ENCODE peak calls at places on chromosome 2, in seven cellular contexts. B, C, H, G, N, F and S are unnamed samples.

GRCh38 chr2:232668805-232669444 is 28.2 kb upstream of the GIGYF2 start:
- DNase-seq in B (peak; percentile 51), C (no peak), H (no peak), G (peak; percentile 24), N (peak; percentile 29), F (no peak), S (peak; percentile 39)

GRCh38 chr2:223197046-223197445 is 145.1 kb downstream of the KCNE4 start:
- DNase-seq in B (no peak), C (no peak), H (no peak), G (no peak), N (no peak), F (no peak), S (peak; percentile 13)

GRCh38 chr2:188032306-188032705 is 259.4 kb upstream of the GULP1 start:
- DNase-seq in B (no peak), C (no peak), H (no peak), G (no peak), N (no peak), F (no peak), S (no peak)

GRCh38 chr2:189255711-189256110 is 76.2 kb upstream of the COL5A2 start:
- DNase-seq in B (no peak), C (no peak), H (no peak), G (no peak), N (no peak), F (no peak), S (no peak)

GRCh38 chr2:75952173-75952572 is 241.5 kb upstream of the GCFC2 start:
- DNase-seq in B (no peak), C (no peak), H (no peak), G (no peak), N (no peak), F (no peak), S (no peak)

GRCh38 chr2:99890616-99891259 is 251.7 kb downstream of the AFF3 start:
- DNase-seq in B (no peak), C (no peak), H (no peak), G (no peak), N (no peak), F (no peak), S (no peak)

GRCh38 chr2:242034996-242035814 is 165.7 kb downstream of the RTP5 start:
- DNase-seq in B (no peak), C (no peak), H (no peak), G (no peak), N (no peak), F (no peak), S (no peak)

GRCh38 chr2:23976883-23977282 is 33.0 kb upstream of the MFSD2B start:
- DNase-seq in B (no peak), C (no peak), H (no peak), G (no peak), N (no peak), F (no peak), S (no peak)

GRCh38 chr2:9752441-9753275 is 90.6 kb upstream of the TAF1B start:
- DNase-seq in B (no peak), C (peak; percentile 93), H (peak; percentile 32), G (peak; percentile 51), N (no peak), F (no peak), S (peak; percentile 53)

GRCh38 chr2:95115418-95115817 is 6.2 kb downstream of the MRPS5 start:
- DNase-seq in B (peak; percentile 74), C (peak; percentile 68), H (peak; percentile 21), G (peak; percentile 62), N (peak; percentile 62), F (no peak), S (peak; percentile 61)
- TF ChIP-seq CTCF in B (peak; percentile 76), C (peak; percentile 80), H (peak; percentile 89), G (peak; percentile 89), N (peak; percentile 88), F (peak; percentile 57), S (peak; percentile 85)

GRCh38 chr2:237935740-237936452 is 30.9 kb upstream of the UBE2F start:
- DNase-seq in B (no peak), C (no peak), H (no peak), G (no peak), N (no peak), F (no peak), S (no peak)
- H3K4me3 ChIP-seq in B (no peak overlapping the region), C (no peak overlapping the region), H (no peak overlapping the region), G (no peak overlapping the region), N (no peak overlapping the region), F (no peak overlapping the region), S (no peak overlapping the region)

DNA sequence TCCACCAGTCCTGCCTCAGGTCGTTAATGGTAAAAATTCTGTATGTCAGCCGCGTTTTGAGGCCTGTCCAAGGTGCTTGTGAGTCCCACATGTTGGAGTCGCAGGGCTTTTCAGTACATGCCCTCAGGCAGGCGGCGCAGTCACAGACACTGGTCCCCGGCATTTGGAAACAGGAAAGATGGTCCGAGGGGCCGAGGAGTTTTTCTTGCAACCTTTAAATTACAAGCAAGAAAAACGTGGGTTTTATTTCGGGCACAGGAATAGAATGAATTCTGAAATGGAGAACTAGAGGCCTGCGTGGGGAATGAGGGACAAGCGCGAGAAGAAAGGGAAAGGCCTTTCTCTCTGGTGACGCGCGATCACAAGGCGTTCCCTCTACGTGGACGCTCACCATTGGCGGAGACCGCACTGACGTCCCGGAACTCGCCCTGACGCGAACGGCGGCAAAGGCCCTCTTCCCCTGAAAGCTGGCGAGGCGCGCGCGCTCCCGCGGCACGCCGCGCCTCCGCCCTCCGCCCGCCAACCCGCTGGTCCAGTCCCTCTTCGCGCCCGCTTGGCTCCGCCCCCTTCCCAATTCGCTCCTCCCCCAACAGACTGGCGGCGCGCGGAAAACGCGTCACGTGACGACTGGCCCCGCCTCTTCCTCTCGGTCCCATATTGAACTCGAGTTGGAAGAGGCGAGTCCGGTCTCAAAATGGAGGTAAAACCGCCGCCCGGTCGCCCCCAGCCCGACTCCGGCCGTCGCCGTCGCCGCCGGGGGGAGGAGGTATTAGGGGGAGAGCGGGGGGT is at the start of gene HNRNPA3:
- DNase-seq in B (peak; percentile 99), C (peak; percentile 94), H (peak; percentile 97), G (peak; percentile 99), N (peak; percentile 99), F (peak; percentile 100), S (peak; percentile 99)
- TF ChIP-seq CTCF in B (peak; percentile 41), C (peak; percentile 19), H (peak; percentile 26), G (peak; percentile 31), N (peak; percentile 28), F (no peak), S (peak; percentile 39)

GRCh38 chr2:77519888-77520506 is 2.2 kb downstream of the LRRTM4 start:
- DNase-seq in B (no peak), C (no peak), H (no peak), G (no peak), N (no peak), F (no peak), S (no peak)
- H3K4me3 ChIP-seq in B (no peak overlapping the region), C (no peak overlapping the region), H (no peak overlapping the region), G (no peak overlapping the region), N (no peak overlapping the region), F (no peak overlapping the region), S (no peak overlapping the region)

GRCh38 chr2:65708129-65708528 is 275.7 kb upstream of the SPRED2 start:
- DNase-seq in B (no peak), C (no peak), H (no peak), G (peak; percentile 8), N (no peak), F (no peak), S (peak; percentile 18)

GRCh38 chr2:65710356-65710755 is 278.0 kb upstream of the SPRED2 start:
- DNase-seq in B (no peak), C (no peak), H (no peak), G (no peak), N (no peak), F (no peak), S (no peak)

GRCh38 chr2:65706376-65706775 is 274.0 kb upstream of the SPRED2 start:
- DNase-seq in B (no peak), C (no peak), H (no peak), G (no peak), N (no peak), F (no peak), S (no peak)

GRCh38 chr2:65711863-65712262 is 279.5 kb upstream of the SPRED2 start:
- DNase-seq in B (no peak), C (no peak), H (no peak), G (no peak), N (no peak), F (no peak), S (no peak)

DNA sequence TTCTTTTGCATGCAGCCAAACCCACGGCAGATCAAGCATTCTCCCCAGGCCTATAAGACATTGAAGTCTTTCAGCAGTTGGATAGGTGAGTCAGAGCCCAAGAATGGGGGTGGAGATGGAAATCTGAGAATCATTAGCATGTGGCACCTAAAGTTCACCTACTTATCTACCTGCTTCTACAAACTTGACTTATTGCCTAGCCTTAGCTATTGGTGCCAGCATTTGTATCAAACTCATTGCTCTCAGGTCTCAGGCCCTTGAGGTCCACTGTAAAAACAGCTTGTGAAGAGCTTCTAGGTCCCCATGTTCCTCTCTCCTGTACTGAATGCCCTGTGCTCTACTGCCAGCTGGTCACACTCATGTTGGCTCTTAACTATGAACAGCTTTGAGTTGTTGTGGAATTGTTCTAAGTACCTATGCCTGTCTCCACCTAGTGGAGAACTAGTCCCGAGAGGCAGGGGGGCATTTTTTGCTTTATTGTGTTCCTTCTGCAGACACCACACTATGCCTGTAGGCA is 278.4 kb upstream of the SPRED2 start:
- DNase-seq in B (peak; percentile 36), C (peak; percentile 19), H (no peak), G (no peak), N (peak; percentile 64), F (no peak), S (peak; percentile 3)
- TF ChIP-seq CTCF in B (peak; percentile 48), C (peak; percentile 26), H (peak; percentile 52), G (peak; percentile 47), N (peak; percentile 69), F (no peak), S (peak; percentile 28)

DNA sequence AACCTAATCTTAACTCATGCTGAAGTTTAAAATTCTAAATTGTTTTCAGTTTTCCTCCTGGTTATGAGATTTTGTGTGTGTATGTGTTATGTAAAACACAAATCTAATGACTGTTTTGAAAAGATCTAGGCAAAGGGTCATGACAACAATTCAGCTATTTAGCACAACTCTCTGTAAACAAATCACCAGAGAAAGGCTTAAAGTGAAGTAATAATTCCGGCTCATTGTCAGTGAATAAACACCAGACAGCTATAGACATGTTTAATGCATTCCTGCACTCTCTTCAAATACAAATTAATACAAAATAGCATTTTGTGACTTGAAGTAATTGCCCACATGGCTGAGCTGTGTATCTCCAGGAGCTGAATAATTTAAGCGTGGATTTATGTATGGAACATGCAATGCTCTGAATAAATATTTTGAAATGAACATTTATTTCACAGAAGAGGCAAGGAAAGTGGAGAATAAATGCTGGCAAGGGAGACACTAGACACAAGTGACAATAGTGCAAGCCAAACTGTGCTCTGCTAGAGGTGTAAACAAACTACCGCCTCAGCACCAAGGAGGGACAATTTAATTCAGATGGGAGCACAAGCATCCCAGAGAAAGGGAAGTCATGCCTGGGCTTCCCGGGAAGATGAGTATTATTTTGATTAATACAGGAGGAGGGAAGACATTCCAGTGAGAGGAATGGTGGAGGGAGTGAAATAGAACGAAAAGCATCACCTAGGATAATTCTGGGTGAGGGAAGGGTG is 133.6 kb upstream of the XPO1 start:
- DNase-seq in B (no peak), C (no peak), H (no peak), G (no peak), N (no peak), F (no peak), S (peak; percentile 12)
- H3K4me3 ChIP-seq in B (no peak overlapping the region), C (peak overlapping the region; percentile 30), H (no peak overlapping the region), G (no peak overlapping the region), N (no peak overlapping the region), F (peak overlapping the region; percentile 27), S (no peak overlapping the region)

GRCh38 chr2:199463708-199464613 is 6.2 kb upstream of the SATB2 start:
- DNase-seq in B (peak; percentile 24), C (no peak), H (no peak), G (no peak), N (peak; percentile 35), F (no peak), S (peak; percentile 27)
- TF ChIP-seq CTCF in B (peak; percentile 3), C (peak; percentile 18), H (no peak), G (no peak), N (no peak), F (no peak), S (no peak)